ENCODE peak calls at places on chromosomes 4 and X, in four cellular contexts. V is tibial artery, C is Caco-2, X is SK-N-SH. H is an unnamed sample. For H3K36me3 and H3K27me3, the result is how much of the 10 kb centered on the place peaks cover.

GRCh38 chrX:72271091-72271490 is 6.0 kb downstream of the RPS4X start:
- DNase-seq in C (no peak), V (no peak), X (no peak), H (no peak)

GRCh38 chr4:77599378-77599777 is 6.2 kb upstream of the CXCL13 start:
- DNase-seq in C (peak), V (no peak), X (peak), H (peak)

GRCh38 chr4:6728320-6729029 is 12.5 kb downstream of the BLOC1S4 start:
- DNase-seq in V (no peak), C (no peak), X (no peak), H (no peak)

GRCh38 chr4:48439988-48440387 is 43.2 kb upstream of the SLC10A4 start:
- DNase-seq in C (no peak), V (no peak), X (no peak), H (no peak)

GRCh38 chr4:109729155-109729562 is 711 bp downstream of the PLA2G12A start:
- DNase-seq in C (no peak), V (no peak), X (no peak), H (no peak)

GRCh38 chrX:34656467-34656841 is 631 bp downstream of the TMEM47 start:
- DNase-seq in X (no peak), V (peak), C (no peak), H (peak)

GRCh38 chrX:1449581-1450149 is 3.0 kb downstream of the ASMTL start:
- DNase-seq in X (no peak), V (no peak), C (no peak), H (peak)

GRCh38 chr4:96102541-96103018 is 262.7 kb downstream of the PDHA2 start:
- DNase-seq in C (no peak), V (no peak), X (no peak), H (no peak)

GRCh38 chr4:163895369-163896005 is 401.0 kb downstream of the TMA16 start:
- DNase-seq in C (no peak), V (no peak), X (no peak), H (no peak)

GRCh38 chr4:12053951-12054350 is 625.3 kb upstream of the HS3ST1 start:
- DNase-seq in C (no peak), X (no peak), V (no peak), H (no peak)

GRCh38 chr4:124883642-124884041 is 171.1 kb upstream of the ANKRD50 start:
- DNase-seq in V (no peak), C (no peak), X (no peak), H (no peak)

GRCh38 chrX:96438803-96439202 is 245.8 kb upstream of the DIAPH2 start:
- DNase-seq in V (no peak), X (no peak), C (no peak), H (no peak)

GRCh38 chr4:122246551-122246950 is 94.4 kb downstream of the BLTP1 start:
- DNase-seq in C (no peak), V (no peak), X (no peak), H (no peak)
- H3K36me3 ChIP-seq in C (under half), V (under half), X (half or more), H (half or more)

GRCh38 chrX:39600222-39600621 is 497.5 kb downstream of the BCOR start:
- DNase-seq in V (no peak), C (no peak), X (no peak), H (no peak)
- H3K27me3 ChIP-seq in V (under half), C (under half), X (under half), H (under half)

DNA sequence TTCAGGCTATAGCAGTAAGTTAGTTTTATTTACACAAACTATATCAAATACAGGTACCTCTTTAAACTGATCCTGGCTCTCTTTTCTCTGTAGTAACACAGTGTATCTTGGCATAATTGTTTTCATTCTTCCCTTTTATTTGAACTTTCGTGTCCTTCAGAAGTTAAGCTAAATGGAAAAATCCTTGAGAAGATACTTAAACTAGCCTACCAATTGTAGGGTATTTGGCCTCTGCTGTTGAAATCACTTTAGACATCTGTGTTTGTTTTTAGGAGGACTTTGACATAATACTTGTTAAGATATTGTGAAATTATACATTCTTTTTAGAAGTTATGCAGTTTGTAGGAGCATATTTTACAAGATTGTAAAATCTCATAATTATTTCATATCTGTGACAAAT is 90.3 kb upstream of the GK2 start:
- DNase-seq in X (no peak), V (no peak), C (no peak), H (no peak)
- H3K4me3 ChIP-seq in X (no peak), V (no peak), C (no peak), H (no peak)

GRCh38 chrX:120534413-120535205 is 26.2 kb downstream of the CUL4B start:
- DNase-seq in C (no peak), V (no peak), X (no peak), H (no peak)

GRCh38 chrX:120536056-120536455 is 24.7 kb downstream of the CUL4B start:
- DNase-seq in V (no peak), X (no peak), C (no peak), H (no peak)
- H3K36me3 ChIP-seq in V (under half), X (half or more), C (under half), H (half or more)

DNA sequence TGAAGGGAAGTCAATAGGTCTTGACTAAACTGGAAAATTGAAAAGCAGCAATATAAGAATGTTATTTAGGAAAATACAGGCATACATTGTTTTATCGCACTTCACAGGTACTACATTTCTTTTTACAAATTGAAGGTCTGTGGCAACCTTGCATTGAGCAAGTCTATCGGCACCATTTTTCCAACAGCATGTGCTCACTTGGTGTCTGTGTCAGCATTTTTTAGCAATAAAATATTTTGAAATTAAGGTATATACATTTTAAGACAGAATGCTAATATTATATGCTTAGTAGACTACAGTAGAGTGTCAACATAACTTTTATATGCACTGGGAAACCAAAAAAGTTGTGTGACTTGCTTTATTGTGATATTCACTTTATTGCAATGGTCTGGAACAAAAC is 67.5 kb downstream of the HTRA3 start:
- DNase-seq in X (no peak), V (no peak), C (no peak), H (no peak)
- H3K27me3 ChIP-seq in X (under half), V (under half), C (under half), H (under half)

GRCh38 chr4:26993541-26993940 is 132.9 kb downstream of the STIM2 start:
- DNase-seq in V (no peak), C (no peak), X (no peak), H (no peak)

GRCh38 chr4:26993967-26994366 is 133.3 kb downstream of the STIM2 start:
- DNase-seq in X (no peak), V (no peak), C (no peak), H (no peak)

GRCh38 chr4:26987191-26987590 is 126.5 kb downstream of the STIM2 start:
- DNase-seq in V (no peak), C (no peak), X (no peak), H (no peak)

GRCh38 chr4:26992657-26993361 is 132.2 kb downstream of the STIM2 start:
- DNase-seq in V (no peak), X (no peak), C (no peak), H (no peak)

DNA sequence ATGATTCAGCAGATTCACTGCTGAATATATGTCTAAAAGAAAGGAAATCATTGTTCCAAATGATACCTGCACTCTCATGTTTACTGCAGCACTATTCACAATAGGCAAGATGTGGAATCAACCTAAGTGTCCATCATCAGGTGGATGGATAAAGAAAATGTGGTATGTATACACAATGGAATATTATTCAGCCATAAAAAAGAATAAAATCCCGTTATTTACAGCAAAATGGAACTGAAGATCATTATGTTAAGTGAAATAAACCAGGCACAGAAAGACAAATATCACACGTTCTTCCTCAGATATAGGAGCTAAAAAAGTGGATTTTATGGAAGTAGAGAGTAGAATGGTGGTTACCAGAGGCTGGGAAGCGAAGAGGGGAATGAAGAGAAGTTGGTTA is 130.4 kb downstream of the STIM2 start:
- DNase-seq in X (no peak), C (no peak), V (no peak), H (no peak)
- H3K4me3 ChIP-seq in X (no peak), C (no peak), V (no peak), H (no peak)